ENCODE peak calls at places on chromosomes 1 and 21, in nine cellular contexts. U is sigmoid colon; R is foreskin fibroblast; W is choroid plexus epithelial cell; G is Peyer's patch; P is psoas muscle; I is CD8-positive, alpha-beta T cell; B is heart left ventricle; H is spleen. C is an unnamed sample.

GRCh38 chr1:86156571-86157455 is at the start of gene COL24A1:
- DNase-seq in U (peak; percentile 84), R (peak; percentile 78), W (peak; percentile 66), G (peak; percentile 53), P (peak; percentile 68), I (no peak), B (peak; percentile 36), H (peak; percentile 81), C (peak; percentile 22)

GRCh38 chr1:206684478-206685255 is at the start of gene MAPKAPK2:
- DNase-seq in U (peak; percentile 93), R (peak; percentile 83), W (peak; percentile 67), G (peak; percentile 90), P (peak; percentile 90), I (peak; percentile 67), B (peak; percentile 90), H (peak; percentile 94), C (peak; percentile 81)

GRCh38 chr1:13965770-13966398 is 265.9 kb downstream of the PRDM2 start:
- DNase-seq in U (peak; percentile 82), R (peak; percentile 81), W (peak; percentile 85), G (peak; percentile 58), P (peak; percentile 62), I (no peak), B (peak; percentile 29), H (no peak), C (peak; percentile 24)

GRCh38 chr1:41414291-41414690 is 53.1 kb downstream of the FOXO6 start:
- DNase-seq in U (no peak), R (no peak), W (no peak), G (no peak), P (no peak), I (no peak), B (no peak), H (no peak), C (no peak)

GRCh38 chr1:100441651-100442050 is 89.3 kb downstream of the CDC14A start:
- DNase-seq in U (no peak), R (no peak), W (no peak), G (no peak), P (no peak), I (no peak), B (no peak), H (no peak), C (no peak)

GRCh38 chr1:193473932-193474331 is 287.5 kb upstream of the B3GALT2 start:
- DNase-seq in U (no peak), R (no peak), W (no peak), G (no peak), P (no peak), I (no peak), B (no peak), H (no peak), C (no peak)

GRCh38 chr1:88490676-88491075 is 193.4 kb upstream of the PKN2 start:
- DNase-seq in U (no peak), R (no peak), W (no peak), G (no peak), P (no peak), I (no peak), B (no peak), H (no peak), C (no peak)

GRCh38 chr1:52348704-52349301 is 17.2 kb downstream of the CC2D1B start:
- DNase-seq in U (no peak), R (peak; percentile 85), W (peak; percentile 65), G (no peak), P (no peak), I (no peak), B (no peak), H (no peak), C (no peak)

GRCh38 chr1:48356901-48357300 is 115.1 kb downstream of the SPATA6 start:
- DNase-seq in U (no peak), R (no peak), W (peak; percentile 23), G (no peak), P (no peak), I (no peak), B (no peak), H (no peak), C (no peak)

GRCh38 chr1:223819730-223820514 is 25.8 kb downstream of the TP53BP2 start:
- DNase-seq in U (no peak), R (peak; percentile 74), W (peak; percentile 73), G (no peak), P (no peak), I (no peak), B (no peak), H (no peak), C (no peak)

GRCh38 chr1:211292411-211292810 is 33.2 kb downstream of the RCOR3 start:
- DNase-seq in U (no peak), R (no peak), W (no peak), G (no peak), P (no peak), I (no peak), B (no peak), H (no peak), C (no peak)

GRCh38 chr21:41766051-41766882 is 585 bp downstream of the RIPK4 start:
- DNase-seq in U (peak; percentile 53), R (no peak), W (no peak), G (peak; percentile 61), P (no peak), I (no peak), B (no peak), H (peak; percentile 50), C (no peak)

GRCh38 chr1:73593379-73593778 is 604.6 kb downstream of the LRRIQ3 start:
- DNase-seq in U (no peak), R (peak; percentile 28), W (peak; percentile 5), G (no peak), P (no peak), I (no peak), B (no peak), H (no peak), C (no peak)

GRCh38 chr1:165884690-165885304 is 57.4 kb downstream of the UCK2 start:
- DNase-seq in U (no peak), R (no peak), W (no peak), G (no peak), P (no peak), I (no peak), B (no peak), H (no peak), C (no peak)

GRCh38 chr1:7232441-7232840 is 447.2 kb downstream of the CAMTA1 start:
- DNase-seq in U (no peak), R (no peak), W (no peak), G (no peak), P (no peak), I (no peak), B (no peak), H (no peak), C (no peak)

GRCh38 chr1:9721606-9722377 is 70.3 kb downstream of the PIK3CD start:
- DNase-seq in U (no peak), R (no peak), W (peak; percentile 33), G (no peak), P (no peak), I (peak; percentile 75), B (no peak), H (peak; percentile 89), C (no peak)

GRCh38 chr1:242147096-242147976 is 148.4 kb upstream of the MAP1LC3C start:
- DNase-seq in U (no peak), R (peak; percentile 59), W (peak; percentile 13), G (no peak), P (no peak), I (no peak), B (no peak), H (no peak), C (no peak)

GRCh38 chr1:224592636-224593579 is 23.2 kb upstream of the CNIH3 start:
- DNase-seq in U (no peak), R (peak; percentile 94), W (peak; percentile 90), G (no peak), P (no peak), I (no peak), B (no peak), H (no peak), C (no peak)

GRCh38 chr1:246971322-246971721 is 36.5 kb downstream of the ZNF695 start:
- DNase-seq in U (no peak), R (peak; percentile 61), W (peak; percentile 58), G (peak; percentile 53), P (peak; percentile 71), I (peak; percentile 26), B (peak; percentile 56), H (peak; percentile 81), C (peak; percentile 36)
- TF ChIP-seq CTCF in U (peak; percentile 74), R (peak; percentile 41), W (peak; percentile 80), G (peak; percentile 50), P (peak; percentile 89), I (peak; percentile 67), B (peak; percentile 76), H (peak; percentile 91), C (peak; percentile 73)

DNA sequence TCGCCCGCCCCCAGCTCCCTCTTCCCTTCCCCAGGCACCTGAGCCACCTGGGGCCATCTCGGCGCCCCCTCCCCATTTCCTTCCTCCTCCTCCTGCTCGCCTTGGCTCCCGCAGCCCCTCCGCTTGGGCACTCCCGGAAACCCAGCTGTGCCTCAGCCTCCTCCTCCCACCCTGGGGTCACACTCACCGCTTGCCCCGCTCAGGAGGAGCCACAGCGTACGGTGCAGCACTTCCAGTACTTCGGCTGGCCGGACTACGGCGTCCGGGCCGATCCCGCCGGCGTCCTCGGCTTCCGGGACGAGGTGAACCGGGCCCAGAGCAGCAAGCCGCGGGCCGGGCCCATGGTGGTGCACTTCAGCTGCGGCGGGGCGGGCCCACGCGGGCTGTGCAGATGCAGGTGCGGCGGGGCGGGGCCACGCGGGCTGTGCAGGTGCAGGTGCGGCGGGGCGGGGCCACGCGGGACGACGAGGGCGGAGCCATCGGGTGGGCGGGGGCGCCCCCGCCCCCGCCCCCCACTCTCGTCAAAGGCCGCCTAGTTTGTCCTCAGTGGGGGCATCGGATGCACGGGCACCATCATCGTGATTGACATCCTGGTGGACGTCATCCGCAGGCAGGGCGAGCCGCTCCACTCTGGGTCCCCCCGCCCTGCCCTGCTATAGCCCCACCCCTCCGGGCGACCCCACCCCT is 5.6 kb downstream of the RNF223 start:
- DNase-seq in U (no peak), R (no peak), W (no peak), G (peak; percentile 95), P (no peak), I (peak; percentile 36), B (no peak), H (peak; percentile 91), C (no peak)
- H3K4me3 ChIP-seq in U (peak overlapping the region; percentile 40), R (peak overlapping the region; percentile 19), W (peak overlapping the region; percentile 78), G (peak overlapping the region; percentile 55), P (peak overlapping the region; percentile 60), I (peak overlapping the region; percentile 52), B (peak overlapping the region; percentile 52), H (peak overlapping the region; percentile 55), C (peak overlapping the region; percentile 26)

GRCh38 chr1:17755120-17755519 is at the start of gene ACTL8:
- DNase-seq in U (no peak), R (no peak), W (no peak), G (no peak), P (no peak), I (no peak), B (no peak), H (peak; percentile 28), C (no peak)
- TF ChIP-seq CTCF in U (no peak), R (peak; percentile 18), W (peak; percentile 31), G (no peak), P (no peak), I (no peak), B (no peak), H (no peak), C (no peak)

GRCh38 chr1:23505851-23506250 is 21.9 kb upstream of the ASAP3 start:
- DNase-seq in U (no peak), R (no peak), W (no peak), G (no peak), P (no peak), I (no peak), B (no peak), H (no peak), C (no peak)

GRCh38 chr1:23502951-23503350 is 19.0 kb upstream of the ASAP3 start:
- DNase-seq in U (no peak), R (no peak), W (no peak), G (no peak), P (no peak), I (no peak), B (no peak), H (no peak), C (no peak)

GRCh38 chr1:23509896-23510295 is 21.1 kb downstream of the E2F2 start:
- DNase-seq in U (no peak), R (no peak), W (no peak), G (no peak), P (no peak), I (no peak), B (no peak), H (no peak), C (no peak)

GRCh38 chr1:23506376-23507107 is 22.6 kb upstream of the ASAP3 start:
- DNase-seq in U (no peak), R (no peak), W (no peak), G (no peak), P (no peak), I (no peak), B (no peak), H (no peak), C (no peak)
- H3K4me3 ChIP-seq in U (no peak overlapping the region), R (no peak overlapping the region), W (no peak overlapping the region), G (no peak overlapping the region), P (no peak overlapping the region), I (no peak overlapping the region), B (no peak overlapping the region), H (no peak overlapping the region), C (no peak overlapping the region)